ENCODE peak calls at places on chromosomes 3 and 15, in five cellular contexts. Q, G, K, Y and F are unnamed samples. For H3K4me1 and H3K36me3, the result is how much of the 10 kb centered on the place peaks cover.

GRCh38 chr3:58071480-58071971 is 63.3 kb downstream of the FLNB start:
- DNase-seq in Q (no peak), Y (no peak), K (peak), G (no peak), F (peak)

GRCh38 chr3:53274938-53275666 is 19.3 kb upstream of the TKT start:
- DNase-seq in Y (no peak), Q (no peak), G (no peak), K (no peak), F (peak)

GRCh38 chr3:174329321-174329720 is 529.8 kb upstream of the NAALADL2 start:
- DNase-seq in G (no peak), Q (no peak), K (no peak), Y (no peak), F (no peak)

GRCh38 chr3:188166471-188166870 is 12.5 kb downstream of the LPP start:
- DNase-seq in Y (no peak), Q (no peak), G (no peak), K (no peak), F (no peak)

GRCh38 chr3:127634653-127635052 is 5.7 kb downstream of the PODXL2 start:
- DNase-seq in G (no peak), K (no peak), Y (no peak), Q (no peak), F (no peak)

GRCh38 chr15:74826372-74826819 is at the start of gene CPLX3:
- DNase-seq in Q (peak), K (no peak), Y (no peak), G (no peak), F (no peak)

GRCh38 chr15:48547305-48547704 is 98.2 kb downstream of the FBN1 start:
- DNase-seq in K (no peak), Y (no peak), Q (no peak), G (no peak), F (no peak)

GRCh38 chr3:195348719-195349118 is 77.8 kb upstream of the XXYLT1 start:
- DNase-seq in G (no peak), Q (no peak), Y (no peak), K (no peak), F (no peak)

GRCh38 chr3:59289836-59290235 is 240.0 kb upstream of the CFAP20DC start:
- DNase-seq in G (no peak), Y (no peak), K (no peak), Q (no peak), F (no peak)

GRCh38 chr15:51227967-51228783 is 110.2 kb downstream of the CYP19A1 start:
- DNase-seq in Q (no peak), K (no peak), G (no peak), Y (peak), F (no peak)

DNA sequence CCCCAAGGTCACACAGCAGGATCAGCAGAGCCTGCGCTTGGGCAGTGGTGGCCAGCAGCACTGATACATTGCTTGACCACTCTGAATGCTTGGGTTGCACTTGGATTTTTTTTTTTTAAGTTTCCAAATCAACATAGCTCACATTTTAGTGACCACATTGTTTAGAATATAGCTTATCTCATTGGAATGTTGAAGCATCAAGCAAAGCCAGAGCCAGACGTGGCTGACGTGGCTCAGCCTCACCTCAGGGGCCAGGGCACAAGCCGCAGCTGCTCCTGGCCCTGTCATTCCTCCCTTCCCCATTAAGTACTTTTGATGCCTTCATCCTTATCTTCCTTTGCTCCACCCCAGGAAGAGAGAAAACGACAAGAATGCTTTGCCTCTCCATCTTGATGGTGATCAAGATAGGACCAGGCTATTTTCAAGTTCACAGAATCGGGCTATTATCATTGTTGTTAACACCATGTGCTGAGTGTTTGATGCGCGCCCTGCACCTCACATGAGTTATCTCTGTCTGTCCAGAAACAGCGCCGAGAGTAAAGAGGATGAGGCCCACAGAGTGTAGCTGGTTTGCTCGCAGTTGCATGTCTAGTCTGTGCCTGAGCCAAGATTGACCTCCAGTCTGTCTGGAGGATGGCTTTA is 75.8 kb downstream of the AAGAB start:
- DNase-seq in K (no peak), G (no peak), Y (no peak), Q (no peak), F (no peak)
- H3K4me1 ChIP-seq in K (under half), G (half or more), Y (under half), Q (under half), F (under half)

GRCh38 chr3:45499529-45499928 is 95.0 kb upstream of the LIMD1 start:
- DNase-seq in G (no peak), Q (no peak), Y (no peak), K (no peak), F (no peak)
- TF ChIP-seq CTCF in G (peak), Q (peak), Y (no peak), K (peak), F (peak)

GRCh38 chr15:43918717-43919116 is 91.9 kb downstream of the WDR76 start:
- DNase-seq in K (no peak), G (no peak), Y (no peak), Q (no peak), F (no peak)
- H3K36me3 ChIP-seq in K (under half), G (under half), Y (under half), Q (under half), F (under half)

GRCh38 chr15:88894819-88895767 is at the start of gene HAPLN3:
- DNase-seq in Q (peak), G (no peak), K (peak), Y (no peak), F (no peak)
- H3K4me1 ChIP-seq in Q (under half), G (under half), K (under half), Y (under half), F (under half)

GRCh38 chr3:51718547-51719412 is 11.9 kb downstream of the GRM2 start:
- DNase-seq in Q (peak), K (peak), G (peak), Y (peak), F (peak)
- TF ChIP-seq CTCF in Q (peak), K (peak), G (peak), Y (peak), F (peak)

DNA sequence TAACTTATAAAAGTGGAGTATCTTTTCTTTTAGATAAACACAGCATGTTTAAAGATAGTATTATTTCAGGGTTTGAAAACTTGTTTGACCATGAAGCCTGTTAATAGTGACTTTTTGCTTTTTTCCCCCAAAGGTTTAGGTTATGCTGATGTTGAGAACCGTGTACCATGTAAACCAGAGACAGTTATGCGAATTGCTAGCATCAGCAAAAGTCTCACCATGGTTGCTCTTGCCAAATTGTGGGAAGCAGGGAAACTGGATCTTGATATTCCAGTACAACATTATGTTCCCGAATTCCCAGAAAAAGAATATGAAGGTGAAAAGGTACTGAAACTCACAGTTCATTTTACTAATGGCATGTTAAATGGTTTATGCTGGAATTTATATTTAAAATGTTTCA is 5.1 kb downstream of the LACTB start:
- DNase-seq in G (no peak), Y (no peak), K (no peak), Q (no peak), F (no peak)
- H3K36me3 ChIP-seq in G (under half), Y (under half), K (under half), Q (under half), F (under half)

GRCh38 chr3:38587548-38588131 is 61.8 kb downstream of the SCN5A start:
- DNase-seq in K (no peak), Q (no peak), Y (peak), G (peak), F (no peak)

GRCh38 chr3:38590521-38590920 is 59.0 kb downstream of the SCN5A start:
- DNase-seq in K (no peak), Y (peak), Q (no peak), G (peak), F (no peak)

GRCh38 chr3:38588276-38588971 is 61.1 kb downstream of the SCN5A start:
- DNase-seq in K (no peak), G (peak), Y (peak), Q (no peak), F (no peak)

GRCh38 chr3:38586546-38587520 is 62.7 kb downstream of the SCN5A start:
- DNase-seq in Y (peak), Q (no peak), K (no peak), G (peak), F (peak)

GRCh38 chr3:38588995-38589937 is 60.2 kb downstream of the SCN5A start:
- DNase-seq in Q (no peak), K (no peak), G (peak), Y (peak), F (peak)
- H3K4me1 ChIP-seq in Q (under half), K (under half), G (under half), Y (under half), F (under half)

DNA sequence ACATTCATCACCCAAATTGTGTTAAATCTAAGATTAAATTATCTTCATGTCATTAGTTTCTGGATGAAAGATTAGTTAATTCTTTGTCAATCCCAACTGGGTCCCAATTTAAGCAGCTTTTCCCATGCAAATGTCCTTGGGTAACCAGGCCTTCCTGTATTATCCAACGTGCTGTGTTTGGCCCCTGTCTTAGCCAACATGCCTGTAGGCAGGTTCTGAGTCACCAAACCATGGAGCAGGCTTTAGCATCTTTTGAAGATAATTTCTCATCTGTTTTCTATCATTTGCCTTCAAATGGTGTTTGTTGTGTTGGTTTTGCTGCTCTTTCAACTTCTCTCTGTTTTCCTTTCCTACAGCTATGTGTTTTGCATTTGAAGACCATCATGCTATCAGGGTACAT is 216.2 kb downstream of the ITPR1 start:
- DNase-seq in Y (no peak), Q (no peak), K (no peak), G (no peak), F (no peak)
- TF ChIP-seq CTCF in Y (no peak), Q (no peak), K (no peak), G (no peak), F (no peak)